ENCODE peak calls at places on chromosomes 12 and 14, in four cellular contexts. One of them, this sample, is unnamed. For H3K4me1, the result is how much of the 10 kb centered on the place peaks cover.

GRCh38 chr14:94051115-94051514 is 25.0 kb downstream of the OTUB2 start:
- DNase-seq in IMR-90: peak
- DNase-seq in H9: peak
- DNase-seq in H1: no peak
- DNase-seq in this sample: peak

GRCh38 chr14:54475911-54476310 is 12.9 kb downstream of the GMFB start:
- DNase-seq in IMR-90: no peak
- DNase-seq in H9: no peak
- DNase-seq in H1: no peak
- DNase-seq in this sample: no peak

GRCh38 chr12:99498756-99499155 is 148.8 kb upstream of the GARIN6 start:
- DNase-seq in IMR-90: peak
- DNase-seq in H9: peak
- DNase-seq in H1: no peak
- DNase-seq in this sample: peak

GRCh38 chr14:76267322-76268012 is 108.5 kb upstream of the ESRRB start:
- DNase-seq in IMR-90: peak
- DNase-seq in H9: peak
- DNase-seq in H1: peak
- DNase-seq in this sample: peak

GRCh38 chr14:58709949-58710348 is 72.2 kb downstream of the DACT1 start:
- DNase-seq in IMR-90: no peak
- DNase-seq in H9: no peak
- DNase-seq in H1: no peak
- DNase-seq in this sample: no peak

GRCh38 chr12:93002278-93003054 is 73.4 kb upstream of the EEA1 start:
- DNase-seq in IMR-90: peak
- DNase-seq in H9: no peak
- DNase-seq in H1: no peak
- DNase-seq in this sample: no peak

GRCh38 chr12:4653257-4653656 is 4.3 kb downstream of the NDUFA9 start:
- DNase-seq in IMR-90: no peak
- DNase-seq in H9: no peak
- DNase-seq in H1: no peak
- DNase-seq in this sample: peak

GRCh38 chr12:110741795-110742717 is 635 bp downstream of the PPP1CC start:
- DNase-seq in IMR-90: peak
- DNase-seq in H9: no peak
- DNase-seq in H1: no peak
- DNase-seq in this sample: peak

GRCh38 chr14:67240168-67240932 is 885 bp upstream of the PALS1 start:
- DNase-seq in IMR-90: peak
- DNase-seq in H9: peak
- DNase-seq in H1: peak
- DNase-seq in this sample: peak

GRCh38 chr14:66315548-66315947 is 170.6 kb upstream of the CCDC196 start:
- DNase-seq in IMR-90: no peak
- DNase-seq in H9: peak
- DNase-seq in H1: peak
- DNase-seq in this sample: peak

GRCh38 chr14:88550078-88550477 is 4.7 kb downstream of the PTPN21 start:
- DNase-seq in IMR-90: no peak
- DNase-seq in H9: no peak
- DNase-seq in H1: no peak
- DNase-seq in this sample: no peak

GRCh38 chr12:92603741-92604432 is 98.9 kb upstream of the PLEKHG7 start:
- DNase-seq in IMR-90: peak
- DNase-seq in H9: no peak
- DNase-seq in H1: no peak
- DNase-seq in this sample: no peak

GRCh38 chr12:6925543-6926279 is 2.0 kb upstream of the ATN1 start:
- DNase-seq in IMR-90: peak
- DNase-seq in H9: peak
- DNase-seq in H1: peak
- DNase-seq in this sample: peak

GRCh38 chr14:87332001-87332400 is 661.0 kb downstream of the GALC start:
- DNase-seq in IMR-90: peak
- DNase-seq in H9: no peak
- DNase-seq in H1: no peak
- DNase-seq in this sample: no peak

GRCh38 chr12:20946732-20947131 is 136.2 kb downstream of the SLCO1B3 start:
- DNase-seq in IMR-90: no peak
- DNase-seq in H9: peak
- DNase-seq in H1: peak
- DNase-seq in this sample: peak

GRCh38 chr12:66453837-66454236 is 151.5 kb downstream of the HELB start:
- DNase-seq in IMR-90: no peak
- DNase-seq in H9: no peak
- DNase-seq in H1: no peak
- DNase-seq in this sample: no peak

GRCh38 chr14:93734086-93734822 is 54.0 kb downstream of the PRIMA1 start:
- DNase-seq in IMR-90: no peak
- DNase-seq in H9: peak
- DNase-seq in H1: peak
- DNase-seq in this sample: peak

GRCh38 chr12:54135621-54136027 is 53.2 kb downstream of the SMUG1 start:
- DNase-seq in IMR-90: no peak
- DNase-seq in H9: no peak
- DNase-seq in H1: no peak
- DNase-seq in this sample: no peak

GRCh38 chr12:108302471-108303311 is 36.4 kb downstream of the CMKLR1 start:
- DNase-seq in IMR-90: no peak
- DNase-seq in H9: peak
- DNase-seq in H1: no peak
- DNase-seq in this sample: peak

GRCh38 chr14:84493779-84494178 is 1036.2 kb upstream of the FLRT2 start:
- DNase-seq in IMR-90: no peak
- DNase-seq in H9: no peak
- DNase-seq in H1: no peak
- DNase-seq in this sample: peak

GRCh38 chr14:37901978-37902377 is 305.7 kb upstream of the SSTR1 start:
- DNase-seq in IMR-90: peak
- DNase-seq in H9: peak
- DNase-seq in H1: no peak
- DNase-seq in this sample: peak

GRCh38 chr14:100383727-100384158 is 60.6 kb downstream of the SLC25A47 start:
- DNase-seq in IMR-90: peak
- DNase-seq in H9: peak
- DNase-seq in H1: peak
- DNase-seq in this sample: peak

GRCh38 chr12:82682326-82682725 is 4.4 kb upstream of the TMTC2 start:
- DNase-seq in IMR-90: no peak
- DNase-seq in H9: no peak
- DNase-seq in H1: no peak
- DNase-seq in this sample: no peak

GRCh38 chr12:24534632-24535031 is 414.3 kb downstream of the BCAT1 start:
- DNase-seq in IMR-90: no peak
- DNase-seq in H9: no peak
- DNase-seq in H1: no peak
- DNase-seq in this sample: peak

GRCh38 chr12:25054783-25055144 is 105.9 kb upstream of the BCAT1 start:
- DNase-seq in IMR-90: peak
- DNase-seq in H9: no peak
- DNase-seq in H1: no peak
- DNase-seq in this sample: no peak

GRCh38 chr14:104746071-104746545 is 6.8 kb upstream of the SIVA1 start:
- DNase-seq in IMR-90: no peak
- DNase-seq in H9: no peak
- DNase-seq in H1: no peak
- DNase-seq in this sample: no peak

GRCh38 chr12:118611295-118611694 is 234.9 kb downstream of the SUDS3 start:
- DNase-seq in IMR-90: no peak
- DNase-seq in H9: peak
- DNase-seq in H1: no peak
- DNase-seq in this sample: peak

GRCh38 chr14:35818346-35819115 is 7.6 kb upstream of the BRMS1L start:
- DNase-seq in IMR-90: peak
- DNase-seq in H9: no peak
- DNase-seq in H1: no peak
- DNase-seq in this sample: peak

GRCh38 chr12:25436206-25436912 is 116.7 kb downstream of the LMNTD1 start:
- DNase-seq in IMR-90: peak
- DNase-seq in H9: peak
- DNase-seq in H1: peak
- DNase-seq in this sample: peak

GRCh38 chr12:26971963-26972362 is 33.7 kb downstream of the FGFR1OP2 start:
- DNase-seq in IMR-90: no peak
- DNase-seq in H9: no peak
- DNase-seq in H1: no peak
- DNase-seq in this sample: no peak

GRCh38 chr14:94320243-94320642 is 2.9 kb downstream of the SERPINA6 start:
- DNase-seq in IMR-90: no peak
- DNase-seq in H9: no peak
- DNase-seq in H1: no peak
- DNase-seq in this sample: no peak

GRCh38 chr12:82948462-82948861 is 261.8 kb downstream of the TMTC2 start:
- DNase-seq in IMR-90: no peak
- DNase-seq in H9: no peak
- DNase-seq in H1: no peak
- DNase-seq in this sample: no peak

DNA sequence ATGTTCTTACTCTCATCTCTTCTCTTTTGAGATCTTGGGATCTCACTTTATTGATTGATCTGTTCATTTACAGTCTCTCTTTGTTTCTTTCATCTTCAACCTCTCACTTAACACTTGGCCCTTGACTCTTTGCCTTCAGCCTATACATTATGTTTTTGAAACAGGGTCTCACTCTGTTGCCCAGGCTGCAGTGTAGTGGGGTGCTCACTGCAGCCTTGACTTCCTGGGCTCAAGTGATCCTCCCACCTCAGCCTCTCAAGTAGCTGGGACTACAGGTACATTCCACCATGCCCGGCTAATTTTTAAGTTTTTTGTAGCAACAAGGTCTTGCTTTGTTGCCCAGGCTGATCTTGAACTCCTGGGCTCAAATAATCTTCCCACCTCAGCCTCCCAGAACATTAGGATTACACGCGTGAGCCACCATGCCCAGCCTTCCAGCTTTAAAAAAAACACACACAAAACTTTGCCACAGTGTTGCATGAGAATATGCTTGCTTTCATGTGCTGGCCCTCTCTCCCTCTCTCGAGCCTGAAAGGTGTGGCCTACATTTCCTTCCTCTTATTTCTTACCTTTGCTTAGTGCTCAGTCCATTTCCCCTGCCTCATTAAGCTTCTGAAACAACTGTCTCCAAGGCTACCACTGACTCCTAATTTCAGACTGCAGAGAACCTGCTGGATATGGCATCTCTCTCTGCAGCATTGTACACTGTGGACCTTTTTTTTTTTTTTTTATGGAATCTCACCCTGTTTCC is 9.9 kb downstream of the DIP2B start:
- DNase-seq in IMR-90: no peak
- DNase-seq in H9: no peak
- DNase-seq in H1: no peak
- DNase-seq in this sample: no peak
- H3K4me1 ChIP-seq in IMR-90: under half
- H3K4me1 ChIP-seq in H9: under half
- H3K4me1 ChIP-seq in H1: under half
- H3K4me1 ChIP-seq in this sample: under half

DNA sequence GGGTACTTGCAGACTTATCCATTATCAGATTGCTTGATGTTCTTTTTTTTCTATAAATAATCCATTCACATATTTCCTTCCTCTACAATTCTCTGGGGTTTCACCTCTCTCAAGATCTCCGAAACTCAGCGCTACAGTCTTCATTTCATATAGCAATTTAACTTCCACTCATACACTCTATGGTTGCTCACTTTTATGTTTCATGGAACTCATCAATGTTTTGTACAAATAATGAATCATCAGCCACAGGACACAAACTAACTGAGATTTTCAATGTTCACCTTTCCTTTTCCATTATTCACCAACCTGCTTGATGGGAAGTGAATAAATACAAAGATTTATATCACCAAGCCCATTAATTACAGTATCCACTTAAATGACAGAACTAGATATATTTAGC is 534.7 kb downstream of the LRFN5 start:
- DNase-seq in IMR-90: no peak
- DNase-seq in H9: no peak
- DNase-seq in H1: no peak
- DNase-seq in this sample: no peak
- H3K56ac ChIP-seq in IMR-90: no peak
- H3K56ac ChIP-seq in H9: no peak
- H3K56ac ChIP-seq in H1: no peak
- H3K56ac ChIP-seq in this sample: no peak

DNA sequence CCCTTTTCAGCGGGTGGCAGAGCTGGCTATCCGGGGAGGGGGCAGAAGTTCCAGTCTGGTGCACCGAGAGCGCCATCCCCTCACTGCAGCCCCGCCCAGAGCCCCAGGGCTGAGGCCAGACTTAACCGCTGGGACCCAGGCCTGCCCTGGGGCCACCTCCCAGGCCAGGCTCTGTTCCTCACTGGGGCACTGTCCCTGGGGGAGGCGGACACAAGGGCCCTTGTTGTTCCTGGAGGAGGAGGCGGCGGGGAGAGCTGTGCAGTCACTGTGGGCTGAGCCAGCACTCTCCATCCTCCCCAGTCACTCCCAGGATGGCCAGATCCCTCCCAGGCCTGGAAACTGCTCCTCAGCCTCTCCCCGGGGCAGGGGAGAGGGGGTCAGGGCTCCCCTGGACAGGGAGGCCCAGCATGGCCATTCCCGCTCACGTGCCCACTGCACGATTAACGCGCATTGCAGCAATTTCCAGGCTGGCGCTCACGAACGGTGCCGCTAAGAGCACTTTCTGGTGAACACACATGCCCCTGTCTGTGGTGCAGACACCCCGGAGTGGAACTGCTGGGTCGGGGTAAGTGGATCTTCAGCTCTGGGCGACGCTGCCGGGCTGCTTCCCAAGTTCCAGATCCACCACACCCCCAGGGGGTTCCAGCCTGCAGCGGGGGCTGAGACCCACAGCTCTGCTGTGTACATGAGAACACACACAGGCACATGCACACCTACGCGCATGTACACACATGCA is 89.8 kb upstream of the SFSWAP start:
- DNase-seq in IMR-90: no peak
- DNase-seq in H9: no peak
- DNase-seq in H1: no peak
- DNase-seq in this sample: no peak
- H3K9ac ChIP-seq in IMR-90: no peak
- H3K9ac ChIP-seq in H9: no peak
- H3K9ac ChIP-seq in H1: no peak
- H3K9ac ChIP-seq in this sample: no peak

DNA sequence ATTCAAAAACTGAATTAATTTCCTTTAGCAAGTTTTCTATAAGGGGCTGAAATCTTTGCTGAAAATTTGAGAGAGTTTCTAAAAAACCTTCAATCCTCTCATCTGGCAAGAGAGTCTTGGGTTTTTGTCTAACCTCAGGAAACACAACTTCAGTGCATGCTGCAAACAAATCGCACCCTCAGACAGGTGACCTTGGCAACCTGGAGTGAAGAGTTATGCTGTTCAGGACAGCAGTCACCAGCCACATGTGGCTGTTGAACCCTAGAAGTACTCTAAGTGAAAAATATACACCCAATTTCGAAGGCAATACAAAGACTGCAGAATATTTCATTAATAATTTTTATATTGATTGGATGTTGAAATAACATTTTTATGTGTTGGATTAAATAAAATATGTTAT is 184.8 kb downstream of the RPS29 start:
- DNase-seq in IMR-90: no peak
- DNase-seq in H9: no peak
- DNase-seq in H1: no peak
- DNase-seq in this sample: no peak
- H3K4me1 ChIP-seq in IMR-90: under half
- H3K4me1 ChIP-seq in H9: under half
- H3K4me1 ChIP-seq in H1: under half
- H3K4me1 ChIP-seq in this sample: under half

This sample was measured in mesendoderm.